ENCODE peak calls at places on chromosomes 2 and 18, in five cellular contexts. W, S, H, R and K are unnamed samples.

GRCh38 chr2:3504741-3505140 is 14.6 kb downstream of the ADI1 start:
- DNase-seq in R (no peak), H (no peak), S (no peak), W (no peak), K (no peak)

GRCh38 chr2:70094978-70095832 is 7.9 kb downstream of the PCBP1 start:
- DNase-seq in W (no peak), R (peak), H (no peak), S (no peak), K (no peak)

GRCh38 chr2:30446602-30447148 is 371 bp upstream of the LCLAT1 start:
- DNase-seq in H (no peak), S (no peak), W (no peak), R (no peak), K (no peak)

GRCh38 chr2:40168032-40168431 is 283.9 kb downstream of the SLC8A1 start:
- DNase-seq in H (no peak), S (no peak), W (no peak), R (no peak), K (no peak)

GRCh38 chr2:224036731-224037376 is 2.2 kb downstream of the SERPINE2 start:
- DNase-seq in S (no peak), R (no peak), H (no peak), W (no peak), K (no peak)

GRCh38 chr2:151973013-151973900 is 125.6 kb downstream of the CACNB4 start:
- DNase-seq in H (no peak), W (no peak), R (no peak), S (no peak), K (no peak)

GRCh38 chr2:1835581-1836201 is 91.4 kb upstream of the PXDN start:
- DNase-seq in S (no peak), W (no peak), H (peak), R (no peak), K (no peak)

GRCh38 chr2:220396287-220396686 is 768.9 kb downstream of the SLC4A3 start:
- DNase-seq in R (no peak), W (peak), S (peak), H (no peak), K (peak)

GRCh38 chr2:216302981-216303676 is 69.2 kb downstream of the MARCHF4 start:
- DNase-seq in S (no peak), R (no peak), W (peak), H (no peak), K (no peak)

GRCh38 chr2:27552941-27553340 is 29.9 kb upstream of the ZNF512 start:
- DNase-seq in W (no peak), S (no peak), H (peak), R (no peak), K (no peak)

GRCh38 chr2:241514986-241515737 is 6.8 kb upstream of the STK25 start:
- DNase-seq in S (no peak), W (no peak), H (no peak), R (peak), K (no peak)

GRCh38 chr2:179580378-179581146 is 280.9 kb downstream of the ZNF385B start:
- DNase-seq in R (no peak), H (no peak), W (no peak), S (no peak), K (no peak)

GRCh38 chr2:222877556-222878278 is 16.9 kb downstream of the ACSL3 start:
- DNase-seq in R (no peak), H (no peak), W (no peak), S (no peak), K (no peak)

GRCh38 chr2:231929961-231930600 is 3.9 kb upstream of the NPPC start:
- DNase-seq in W (no peak), S (no peak), H (no peak), R (peak), K (no peak)

GRCh38 chr2:24517247-24517646 is 26.2 kb downstream of the NCOA1 start:
- DNase-seq in S (no peak), H (no peak), R (no peak), W (no peak), K (no peak)

GRCh38 chr18:28003451-28003850 is 173.5 kb downstream of the CDH2 start:
- DNase-seq in S (peak), W (peak), H (no peak), R (no peak), K (no peak)

GRCh38 chr2:108579631-108580030 is 45.4 kb downstream of the LIMS1 start:
- DNase-seq in W (no peak), S (no peak), R (no peak), H (peak), K (no peak)

GRCh38 chr2:98378901-98379300 is 32.6 kb downstream of the CNGA3 start:
- DNase-seq in S (no peak), H (peak), W (no peak), R (no peak), K (no peak)

GRCh38 chr2:66423391-66423790 is 11.5 kb upstream of the MEIS1 start:
- DNase-seq in H (no peak), R (no peak), S (no peak), W (no peak), K (no peak)

GRCh38 chr2:106343274-106343673 is 124.9 kb downstream of the RGPD3 start:
- DNase-seq in W (no peak), H (no peak), S (no peak), R (no peak), K (no peak)

GRCh38 chr2:19033240-19033639 is 325.2 kb downstream of the OSR1 start:
- DNase-seq in S (no peak), H (peak), R (no peak), W (no peak), K (no peak)

GRCh38 chr2:76330865-76331264 is 620.1 kb upstream of the GCFC2 start:
- DNase-seq in R (peak), W (no peak), H (no peak), S (no peak), K (no peak)

GRCh38 chr2:119823734-119824334 is 64.1 kb downstream of the PTPN4 start:
- DNase-seq in R (no peak), S (no peak), W (peak), H (peak), K (peak)

GRCh38 chr18:34957119-34957863 is 83.9 kb upstream of the MAPRE2 start:
- DNase-seq in S (no peak), W (peak), H (no peak), R (no peak), K (no peak)

GRCh38 chr2:145006957-145007672 is 487.2 kb upstream of the ZEB2 start:
- DNase-seq in H (peak), S (peak), R (no peak), W (peak), K (peak)

GRCh38 chr2:147663153-147663961 is 181.5 kb upstream of the ACVR2A start:
- DNase-seq in R (peak), S (no peak), H (no peak), W (no peak), K (no peak)

GRCh38 chr2:147660680-147661079 is 184.1 kb upstream of the ACVR2A start:
- DNase-seq in W (no peak), H (no peak), R (no peak), S (no peak), K (no peak)

GRCh38 chr2:147665035-147665434 is 179.8 kb upstream of the ACVR2A start:
- DNase-seq in S (no peak), R (no peak), H (no peak), W (no peak), K (no peak)

GRCh38 chr2:147662221-147662620 is 182.6 kb upstream of the ACVR2A start:
- DNase-seq in H (no peak), R (no peak), W (no peak), S (no peak), K (no peak)

GRCh38 chr2:147663964-147664363 is 180.9 kb upstream of the ACVR2A start:
- DNase-seq in S (no peak), H (no peak), R (no peak), W (no peak), K (no peak)
- H3K4me3 ChIP-seq in S (no peak), H (no peak), R (no peak), W (no peak), K (no peak)

GRCh38 chr2:236303935-236304334 is 39.7 kb upstream of the ASB18 start:
- DNase-seq in H (no peak), R (no peak), W (no peak), S (no peak), K (no peak)

GRCh38 chr2:236305964-236306605 is 41.9 kb upstream of the ASB18 start:
- DNase-seq in W (no peak), R (no peak), H (no peak), S (no peak), K (no peak)

GRCh38 chr2:236305531-236305930 is 41.3 kb upstream of the ASB18 start:
- DNase-seq in S (no peak), W (no peak), R (no peak), H (no peak), K (no peak)

GRCh38 chr2:236298924-236299475 is 34.8 kb upstream of the ASB18 start:
- DNase-seq in R (no peak), S (no peak), H (no peak), W (no peak), K (no peak)

DNA sequence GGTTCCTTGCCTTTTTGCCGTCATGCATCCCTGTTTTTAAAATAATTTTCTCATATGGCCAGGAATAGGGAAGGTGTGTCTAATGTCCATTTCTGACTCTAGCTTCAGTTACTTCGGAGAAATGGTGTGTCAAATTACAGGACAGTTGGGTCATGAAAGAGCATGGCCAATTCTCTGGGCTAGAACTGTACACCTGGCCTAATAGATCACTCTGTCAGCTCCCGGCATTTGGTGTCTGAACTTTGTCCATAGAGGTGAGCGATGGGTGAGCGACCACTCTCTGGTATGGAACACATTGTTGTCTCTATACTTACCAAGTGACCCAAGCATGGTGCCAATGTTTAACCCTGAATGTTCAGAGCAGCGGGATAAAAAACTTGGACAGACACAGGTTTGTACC is 38.3 kb upstream of the ASB18 start:
- DNase-seq in W (no peak), H (no peak), R (no peak), S (no peak), K (no peak)
- H3K4me3 ChIP-seq in W (no peak), H (no peak), R (no peak), S (no peak), K (no peak)

DNA sequence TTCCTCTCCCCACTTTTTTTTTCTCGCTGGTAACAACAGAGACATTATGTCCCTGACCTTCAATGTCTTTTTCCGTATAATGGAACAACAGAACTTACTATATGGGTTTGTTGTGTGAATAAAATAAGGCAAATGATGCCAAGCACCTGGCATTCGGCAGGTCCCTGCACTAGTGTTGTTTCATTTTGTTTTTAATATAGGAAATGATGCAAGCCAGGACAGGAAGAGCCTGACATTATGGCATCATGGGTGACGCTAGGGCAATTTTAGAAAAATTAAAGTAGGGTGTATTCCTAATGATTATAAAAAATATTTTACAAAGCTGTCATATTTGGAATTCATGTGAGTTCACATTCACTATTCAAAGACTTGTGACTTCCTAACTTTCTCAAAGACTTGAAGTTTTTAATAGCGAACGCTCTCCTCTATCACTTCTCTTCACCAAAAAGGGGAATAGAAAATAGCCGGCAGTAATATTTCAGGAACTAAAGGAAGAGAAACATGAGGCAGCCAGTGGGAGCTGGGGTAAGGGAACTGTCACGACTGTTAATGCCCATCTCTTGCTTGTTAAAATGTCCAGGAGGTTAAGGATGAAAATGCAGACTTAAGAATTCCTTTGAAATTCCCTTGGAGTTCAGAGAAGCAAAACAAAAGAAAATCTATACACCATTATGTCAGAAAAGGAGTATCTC is 60.4 kb downstream of the DPP4 start:
- DNase-seq in S (no peak), H (no peak), W (no peak), R (no peak), K (no peak)
- H3K4me3 ChIP-seq in S (no peak), H (no peak), W (no peak), R (no peak), K (no peak)

GRCh38 chr18:25348361-25349130 is 3.4 kb downstream of the ZNF521 start:
- DNase-seq in S (no peak), W (no peak), R (no peak), H (no peak), K (no peak)
- H3K4me3 ChIP-seq in S (peak), W (peak), R (no peak), H (peak), K (peak)

GRCh38 chr2:203021986-203022385 is 7.3 kb downstream of the NBEAL1 start:
- DNase-seq in S (no peak), R (no peak), W (peak), H (no peak), K (no peak)
- H3K4me3 ChIP-seq in S (no peak), R (no peak), W (no peak), H (no peak), K (no peak)